ENCODE peak calls at places on chromosomes 13 and 19, in eight cellular contexts. M is endothelial cell of umbilical vein, B is ovary, Y is thyroid gland, A is transverse colon, I is IMR-90, J is uterus, S is HepG2. R is an unnamed sample.
A peak's percentile ranks its signal among the peaks of the same experiment; 100 is the strongest.

GRCh38 chr13:73857106-73857505 is 277.1 kb downstream of the KLF12 start:
- DNase-seq in M (no peak), B (no peak), Y (no peak), A (no peak), I (no peak), J (no peak), S (no peak), R (no peak)

GRCh38 chr19:28731577-28731976 is 481.4 kb downstream of the UQCRFS1 start:
- DNase-seq in M (no peak), B (no peak), Y (no peak), A (no peak), I (no peak), J (no peak), S (no peak), R (no peak)

GRCh38 chr19:7515091-7515470 is 822 bp upstream of the ZNF358 start:
- DNase-seq in M (no peak), B (peak; percentile 92), Y (no peak), A (peak; percentile 54), I (peak; percentile 66), J (no peak), S (no peak), R (no peak)

GRCh38 chr19:5800361-5801270 is 4.3 kb upstream of the NRTN start:
- DNase-seq in M (no peak), B (no peak), Y (no peak), A (no peak), I (no peak), J (no peak), S (peak; percentile 58), R (no peak)

GRCh38 chr13:66689037-66689619 is 541.0 kb downstream of the PCDH9 start:
- DNase-seq in M (peak; percentile 10), B (no peak), Y (no peak), A (no peak), I (no peak), J (no peak), S (no peak), R (no peak)

GRCh38 chr13:110092869-110093268 is 214.1 kb downstream of the COL4A1 start:
- DNase-seq in M (no peak), B (no peak), Y (no peak), A (no peak), I (peak; percentile 52), J (no peak), S (no peak), R (no peak)

GRCh38 chr13:23715092-23715761 is 145.0 kb downstream of the TNFRSF19 start:
- DNase-seq in M (no peak), B (no peak), Y (no peak), A (no peak), I (no peak), J (no peak), S (peak; percentile 28), R (no peak)

GRCh38 chr19:30222428-30222873 is 149.7 kb upstream of the ZNF536 start:
- DNase-seq in M (no peak), B (no peak), Y (peak; percentile 37), A (no peak), I (no peak), J (no peak), S (no peak), R (no peak)

GRCh38 chr13:45242070-45242469 is 41.2 kb upstream of the KCTD4 start:
- DNase-seq in M (peak; percentile 71), B (no peak), Y (peak; percentile 45), A (peak; percentile 33), I (peak; percentile 53), J (no peak), S (no peak), R (no peak)

GRCh38 chr19:952680-953500 is 27.1 kb downstream of the ARID3A start:
- DNase-seq in M (no peak), B (no peak), Y (peak; percentile 13), A (peak; percentile 68), I (no peak), J (no peak), S (peak; percentile 95), R (no peak)

DNA sequence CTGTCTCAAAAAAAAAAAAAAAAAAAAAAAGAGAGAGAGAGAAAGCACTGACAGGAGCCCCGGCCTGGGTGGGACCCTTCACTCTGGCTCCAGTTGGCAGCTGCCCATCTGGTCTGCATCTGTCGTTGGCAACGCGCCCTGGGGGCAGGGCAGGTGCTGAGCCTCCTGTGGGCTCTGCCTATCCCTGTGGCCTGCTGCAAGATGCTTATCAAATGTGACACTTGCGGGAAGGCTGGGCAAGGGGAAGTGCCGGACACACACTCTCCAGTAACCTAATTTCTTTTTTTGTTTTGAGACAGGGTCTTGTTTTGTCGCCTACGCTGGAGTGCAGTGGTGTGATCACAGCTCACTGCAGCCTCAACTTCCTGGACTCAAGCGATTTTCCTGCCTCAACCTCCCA is 10.7 kb upstream of the KPTN start:
- DNase-seq in M (no peak), B (no peak), Y (peak; percentile 41), A (no peak), I (no peak), J (no peak), S (no peak), R (no peak)
- H3K36me3 ChIP-seq in M (peaks cover 3% of the 10 kb centered on the region), B (no peaks in the 10 kb centered on the region), Y (peaks cover 49% of the 10 kb centered on the region), A (no peaks in the 10 kb centered on the region), I (peaks cover 59% of the 10 kb centered on the region), J (no peaks in the 10 kb centered on the region), S (peaks cover 12% of the 10 kb centered on the region), R (peaks cover 53% of the 10 kb centered on the region)

DNA sequence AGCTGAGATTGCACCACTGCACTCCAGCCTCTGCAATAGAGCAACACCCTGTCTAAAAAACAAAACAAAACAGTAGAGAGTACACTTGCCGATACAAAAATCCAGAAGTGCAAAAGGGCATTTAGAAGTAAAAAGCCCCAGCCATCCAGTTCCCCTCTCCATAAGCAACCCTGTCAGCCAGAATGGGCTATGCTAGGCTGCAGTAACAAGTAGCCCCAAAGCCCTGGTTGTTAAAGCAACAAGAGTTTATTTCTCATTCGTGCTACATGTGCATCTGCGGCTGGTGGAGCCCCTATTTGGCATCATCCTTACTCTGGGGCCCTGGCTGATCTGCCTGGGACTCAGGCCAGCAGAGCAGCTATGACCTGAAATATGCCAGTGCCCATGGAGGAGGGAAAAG is 16.9 kb upstream of the UBE2S start:
- DNase-seq in M (no peak), B (no peak), Y (no peak), A (no peak), I (no peak), J (no peak), S (no peak), R (no peak)
- TF ChIP-seq POLR2A in M (no peak), B (no peak), Y (no peak), A (no peak), I (no peak), J (no peak), S (no peak), R (no peak)

GRCh38 chr19:14450168-14450874 is 17.2 kb downstream of the PKN1 start:
- DNase-seq in M (peak; percentile 65), B (peak; percentile 49), Y (peak; percentile 7), A (no peak), I (no peak), J (peak; percentile 33), S (peak; percentile 33), R (no peak)

GRCh38 chr19:14446336-14447036 is 13.4 kb downstream of the PKN1 start:
- DNase-seq in M (no peak), B (no peak), Y (no peak), A (no peak), I (no peak), J (no peak), S (no peak), R (no peak)

GRCh38 chr19:14450876-14451275 is 17.8 kb downstream of the PKN1 start:
- DNase-seq in M (no peak), B (no peak), Y (no peak), A (no peak), I (no peak), J (no peak), S (no peak), R (no peak)

GRCh38 chr19:14443632-14444216 is 10.6 kb downstream of the PKN1 start:
- DNase-seq in M (no peak), B (no peak), Y (no peak), A (no peak), I (no peak), J (no peak), S (no peak), R (no peak)

DNA sequence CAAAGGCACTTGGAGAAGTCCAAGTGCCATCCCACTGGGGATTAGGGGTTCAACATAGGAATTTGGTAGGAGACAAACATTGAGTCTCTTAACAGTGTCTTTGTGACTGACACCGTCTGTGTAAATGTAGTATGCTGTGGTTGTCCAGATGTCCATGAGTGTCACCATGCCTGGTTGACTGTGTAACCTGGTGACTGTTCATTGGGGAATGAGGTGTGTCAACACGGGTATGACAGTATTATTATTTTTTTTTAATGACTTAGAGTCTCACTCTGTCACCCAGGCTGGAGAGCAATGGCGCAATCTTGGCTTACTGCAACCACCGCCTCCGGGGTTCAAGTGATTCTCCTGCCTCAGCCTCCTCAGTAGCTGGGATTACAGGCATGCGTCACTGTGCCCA is 16.2 kb downstream of the PKN1 start:
- DNase-seq in M (no peak), B (no peak), Y (no peak), A (no peak), I (no peak), J (no peak), S (no peak), R (no peak)
- H3K36me3 ChIP-seq in M (peaks cover 21% of the 10 kb centered on the region), B (no peaks in the 10 kb centered on the region), Y (peaks cover 79% of the 10 kb centered on the region), A (no peaks in the 10 kb centered on the region), I (peaks cover 63% of the 10 kb centered on the region), J (no peaks in the 10 kb centered on the region), S (peaks cover 11% of the 10 kb centered on the region), R (no peaks in the 10 kb centered on the region)

GRCh38 chr19:4010808-4011110 is 3.2 kb downstream of the PIAS4 start:
- DNase-seq in M (no peak), B (no peak), Y (no peak), A (no peak), I (no peak), J (no peak), S (no peak), R (no peak)

GRCh38 chr19:4009990-4010807 is 2.7 kb downstream of the PIAS4 start:
- DNase-seq in M (no peak), B (peak; percentile 61), Y (no peak), A (no peak), I (peak; percentile 46), J (no peak), S (no peak), R (no peak)

GRCh38 chr19:4012092-4012974 is 4.8 kb downstream of the PIAS4 start:
- DNase-seq in M (no peak), B (no peak), Y (no peak), A (peak; percentile 38), I (no peak), J (no peak), S (no peak), R (no peak)

GRCh38 chr19:4007836-4008539 is 452 bp downstream of the PIAS4 start:
- DNase-seq in M (peak; percentile 36), B (peak; percentile 63), Y (peak; percentile 30), A (peak; percentile 48), I (no peak), J (peak; percentile 41), S (peak; percentile 18), R (no peak)

DNA sequence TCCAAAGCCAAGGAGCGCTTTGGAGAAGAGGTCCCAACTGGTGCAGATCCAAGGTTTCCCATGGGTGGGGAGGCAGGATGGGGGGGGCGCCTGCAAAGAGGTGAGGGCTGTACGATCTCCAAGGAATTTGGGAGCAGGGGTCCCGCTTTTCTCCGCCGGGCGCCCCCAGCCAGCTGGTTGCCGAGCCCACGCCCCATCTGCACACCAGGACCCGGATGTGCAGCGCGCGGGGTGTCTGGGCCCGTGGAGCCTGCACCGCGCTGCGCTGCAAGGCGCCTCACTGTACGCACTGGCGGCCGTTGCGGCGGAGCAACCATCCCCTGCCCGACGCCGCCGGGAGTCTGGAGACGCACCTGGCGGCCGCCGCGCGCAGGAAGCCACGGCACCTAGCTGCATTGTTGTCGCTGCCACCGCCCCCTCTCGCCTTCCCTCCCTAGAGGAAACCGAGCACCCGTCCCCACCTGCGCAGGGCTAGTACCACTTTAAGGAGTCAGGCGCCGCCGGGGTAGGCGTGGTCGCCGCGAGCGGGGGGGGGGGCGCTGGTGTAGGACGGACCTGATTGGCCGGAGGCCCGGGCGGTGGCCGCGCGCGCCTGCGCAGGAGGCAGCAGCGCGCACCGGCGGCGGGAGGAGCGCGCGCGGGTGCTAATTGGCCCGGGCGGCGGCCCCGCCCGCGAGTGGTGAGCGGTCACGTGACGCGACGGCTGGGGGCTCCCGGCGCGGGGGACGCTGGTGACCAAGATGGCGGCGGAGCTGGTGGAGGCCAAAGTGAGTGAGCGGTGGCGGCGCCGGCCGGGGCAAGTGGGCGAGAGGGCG is at the start of gene PIAS4:
- DNase-seq in M (peak; percentile 95), B (peak; percentile 98), Y (peak; percentile 97), A (peak; percentile 96), I (peak; percentile 90), J (peak; percentile 97), S (peak; percentile 87), R (peak; percentile 95)
- TF ChIP-seq POLR2A in M (peak; percentile 70), B (peak; percentile 33), Y (no peak), A (peak; percentile 56), I (peak; percentile 52), J (peak; percentile 52), S (peak; percentile 55), R (no peak)

R was measured in gastrocnemius medialis.